ENCODE peak calls at places on chromosomes 16 and 17, in nine cellular contexts. One of them, this sample, is unnamed.

GRCh38 chr16:89723279-89724250 is 2.2 kb downstream of the ZNF276 start:
- ATAC-seq in heart left ventricle: no peak
- ATAC-seq in mucosa of descending colon: no peak
- ATAC-seq in Panc1: no peak
- ATAC-seq in naive thymus-derived CD4-positive, alpha-beta T cell: peak; percentile 64
- ATAC-seq in left lung: no peak
- ATAC-seq in IMR-90: no peak
- ATAC-seq in HCT116: no peak
- ATAC-seq in lung: no peak
- ATAC-seq in this sample: no peak

GRCh38 chr17:35082073-35082657 is 18.7 kb upstream of the RFFL start:
- ATAC-seq in mucosa of descending colon: no peak
- ATAC-seq in HCT116: peak; percentile 31
- ATAC-seq in Panc1: peak; percentile 7
- ATAC-seq in naive thymus-derived CD4-positive, alpha-beta T cell: peak; percentile 32
- ATAC-seq in left lung: peak; percentile 33
- ATAC-seq in IMR-90: peak; percentile 70
- ATAC-seq in lung: no peak
- ATAC-seq in heart left ventricle: no peak
- ATAC-seq in this sample: no peak

GRCh38 chr17:40922239-40922638 is 15.2 kb downstream of the KRT23 start:
- ATAC-seq in HCT116: peak; percentile 96
- ATAC-seq in mucosa of descending colon: peak; percentile 72
- ATAC-seq in IMR-90: peak; percentile 96
- ATAC-seq in naive thymus-derived CD4-positive, alpha-beta T cell: peak; percentile 69
- ATAC-seq in left lung: peak; percentile 98
- ATAC-seq in lung: peak; percentile 69
- ATAC-seq in heart left ventricle: peak; percentile 64
- ATAC-seq in Panc1: peak; percentile 80
- ATAC-seq in this sample: peak; percentile 79

GRCh38 chr16:85515830-85516397 is 97.2 kb upstream of the GSE1 start:
- ATAC-seq in Panc1: no peak
- ATAC-seq in heart left ventricle: no peak
- ATAC-seq in lung: no peak
- ATAC-seq in mucosa of descending colon: no peak
- ATAC-seq in HCT116: no peak
- ATAC-seq in IMR-90: no peak
- ATAC-seq in left lung: peak; percentile 62
- ATAC-seq in naive thymus-derived CD4-positive, alpha-beta T cell: no peak
- ATAC-seq in this sample: no peak

GRCh38 chr17:70868134-70868533 is 698.8 kb downstream of the KCNJ2 start:
- ATAC-seq in mucosa of descending colon: peak; percentile 76
- ATAC-seq in left lung: no peak
- ATAC-seq in heart left ventricle: no peak
- ATAC-seq in naive thymus-derived CD4-positive, alpha-beta T cell: no peak
- ATAC-seq in Panc1: no peak
- ATAC-seq in lung: no peak
- ATAC-seq in HCT116: no peak
- ATAC-seq in IMR-90: no peak
- ATAC-seq in this sample: no peak

GRCh38 chr17:18064053-18064452 is 23.7 kb upstream of the DRG2 start:
- ATAC-seq in heart left ventricle: peak; percentile 47
- ATAC-seq in left lung: no peak
- ATAC-seq in lung: no peak
- ATAC-seq in mucosa of descending colon: no peak
- ATAC-seq in naive thymus-derived CD4-positive, alpha-beta T cell: no peak
- ATAC-seq in Panc1: no peak
- ATAC-seq in HCT116: no peak
- ATAC-seq in IMR-90: no peak
- ATAC-seq in this sample: no peak

GRCh38 chr17:64441772-64442549 is 7.0 kb upstream of the MILR1 start:
- ATAC-seq in Panc1: peak; percentile 65
- ATAC-seq in HCT116: no peak
- ATAC-seq in lung: peak; percentile 47
- ATAC-seq in heart left ventricle: peak; percentile 84
- ATAC-seq in left lung: peak; percentile 83
- ATAC-seq in naive thymus-derived CD4-positive, alpha-beta T cell: peak; percentile 87
- ATAC-seq in mucosa of descending colon: peak; percentile 68
- ATAC-seq in IMR-90: peak; percentile 54
- ATAC-seq in this sample: peak; percentile 70

GRCh38 chr16:89444151-89444723 is 46.1 kb downstream of the ANKRD11 start:
- ATAC-seq in Panc1: no peak
- ATAC-seq in heart left ventricle: no peak
- ATAC-seq in left lung: no peak
- ATAC-seq in naive thymus-derived CD4-positive, alpha-beta T cell: no peak
- ATAC-seq in mucosa of descending colon: no peak
- ATAC-seq in lung: no peak
- ATAC-seq in IMR-90: no peak
- ATAC-seq in HCT116: no peak
- ATAC-seq in this sample: no peak

GRCh38 chr16:86597880-86598606 is 19.7 kb downstream of the FOXL1 start:
- ATAC-seq in lung: no peak
- ATAC-seq in left lung: no peak
- ATAC-seq in IMR-90: peak; percentile 43
- ATAC-seq in naive thymus-derived CD4-positive, alpha-beta T cell: no peak
- ATAC-seq in HCT116: peak; percentile 84
- ATAC-seq in heart left ventricle: no peak
- ATAC-seq in mucosa of descending colon: no peak
- ATAC-seq in Panc1: no peak
- ATAC-seq in this sample: no peak

GRCh38 chr17:81083125-81083765 is 48.3 kb downstream of the BAIAP2 start:
- ATAC-seq in left lung: peak; percentile 75
- ATAC-seq in mucosa of descending colon: no peak
- ATAC-seq in IMR-90: no peak
- ATAC-seq in lung: peak; percentile 54
- ATAC-seq in HCT116: no peak
- ATAC-seq in naive thymus-derived CD4-positive, alpha-beta T cell: no peak
- ATAC-seq in heart left ventricle: peak; percentile 32
- ATAC-seq in Panc1: no peak
- ATAC-seq in this sample: peak; percentile 37

GRCh38 chr16:11094075-11094593 is 149.8 kb downstream of the CLEC16A start:
- ATAC-seq in lung: peak; percentile 22
- ATAC-seq in naive thymus-derived CD4-positive, alpha-beta T cell: peak; percentile 53
- ATAC-seq in Panc1: peak; percentile 38
- ATAC-seq in IMR-90: peak; percentile 41
- ATAC-seq in heart left ventricle: no peak
- ATAC-seq in left lung: peak; percentile 78
- ATAC-seq in HCT116: peak; percentile 82
- ATAC-seq in mucosa of descending colon: peak; percentile 28
- ATAC-seq in this sample: no peak

GRCh38 chr17:78144146-78144719 is 2.0 kb upstream of the C17orf99 start:
- ATAC-seq in mucosa of descending colon: peak; percentile 26
- ATAC-seq in lung: no peak
- ATAC-seq in naive thymus-derived CD4-positive, alpha-beta T cell: no peak
- ATAC-seq in Panc1: peak; percentile 12
- ATAC-seq in HCT116: no peak
- ATAC-seq in IMR-90: peak; percentile 85
- ATAC-seq in heart left ventricle: peak; percentile 71
- ATAC-seq in left lung: peak; percentile 32
- ATAC-seq in this sample: peak; percentile 73

GRCh38 chr17:20914658-20915057 is 128.2 kb downstream of the USP22 start:
- ATAC-seq in Panc1: no peak
- ATAC-seq in naive thymus-derived CD4-positive, alpha-beta T cell: no peak
- ATAC-seq in IMR-90: no peak
- ATAC-seq in mucosa of descending colon: no peak
- ATAC-seq in lung: no peak
- ATAC-seq in heart left ventricle: no peak
- ATAC-seq in left lung: no peak
- ATAC-seq in HCT116: no peak
- ATAC-seq in this sample: no peak

GRCh38 chr17:49795372-49795771 is 6.9 kb downstream of the KAT7 start:
- ATAC-seq in heart left ventricle: no peak
- ATAC-seq in lung: no peak
- ATAC-seq in HCT116: no peak
- ATAC-seq in IMR-90: no peak
- ATAC-seq in Panc1: no peak
- ATAC-seq in naive thymus-derived CD4-positive, alpha-beta T cell: no peak
- ATAC-seq in mucosa of descending colon: no peak
- ATAC-seq in left lung: no peak
- ATAC-seq in this sample: no peak

DNA sequence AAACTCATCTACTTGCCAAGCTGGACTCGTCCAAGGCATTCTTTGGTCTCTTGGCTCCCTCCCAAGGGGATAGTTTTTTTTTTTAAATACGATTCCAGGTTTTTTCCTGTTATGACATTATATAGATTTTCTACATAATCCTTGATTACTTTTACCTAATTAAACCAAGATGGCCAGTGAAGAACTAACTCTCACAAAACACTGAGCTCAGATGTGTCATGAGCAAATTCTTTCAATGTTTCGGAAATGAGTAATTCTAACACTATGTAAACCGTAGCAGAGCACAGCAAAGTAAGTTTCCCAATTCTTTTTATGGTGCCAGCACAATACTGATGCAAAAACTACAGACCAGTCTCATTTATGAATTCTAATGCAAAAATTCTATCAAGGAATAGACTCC is 1.8 kb downstream of the ZNF23 start:
- ATAC-seq in naive thymus-derived CD4-positive, alpha-beta T cell: no peak
- ATAC-seq in mucosa of descending colon: no peak
- ATAC-seq in Panc1: no peak
- ATAC-seq in lung: no peak
- ATAC-seq in HCT116: no peak
- ATAC-seq in IMR-90: peak; percentile 58
- ATAC-seq in left lung: no peak
- ATAC-seq in heart left ventricle: no peak
- ATAC-seq in this sample: peak; percentile 44
- H3K4me3 ChIP-seq in naive thymus-derived CD4-positive, alpha-beta T cell: no peak overlapping the region
- H3K4me3 ChIP-seq in mucosa of descending colon: no peak overlapping the region
- H3K4me3 ChIP-seq in Panc1: no peak overlapping the region
- H3K4me3 ChIP-seq in lung: no peak overlapping the region
- H3K4me3 ChIP-seq in HCT116: no peak overlapping the region
- H3K4me3 ChIP-seq in IMR-90: peak overlapping the region; percentile 11
- H3K4me3 ChIP-seq in left lung: no peak overlapping the region
- H3K4me3 ChIP-seq in heart left ventricle: no peak overlapping the region
- H3K4me3 ChIP-seq in this sample: no peak overlapping the region

DNA sequence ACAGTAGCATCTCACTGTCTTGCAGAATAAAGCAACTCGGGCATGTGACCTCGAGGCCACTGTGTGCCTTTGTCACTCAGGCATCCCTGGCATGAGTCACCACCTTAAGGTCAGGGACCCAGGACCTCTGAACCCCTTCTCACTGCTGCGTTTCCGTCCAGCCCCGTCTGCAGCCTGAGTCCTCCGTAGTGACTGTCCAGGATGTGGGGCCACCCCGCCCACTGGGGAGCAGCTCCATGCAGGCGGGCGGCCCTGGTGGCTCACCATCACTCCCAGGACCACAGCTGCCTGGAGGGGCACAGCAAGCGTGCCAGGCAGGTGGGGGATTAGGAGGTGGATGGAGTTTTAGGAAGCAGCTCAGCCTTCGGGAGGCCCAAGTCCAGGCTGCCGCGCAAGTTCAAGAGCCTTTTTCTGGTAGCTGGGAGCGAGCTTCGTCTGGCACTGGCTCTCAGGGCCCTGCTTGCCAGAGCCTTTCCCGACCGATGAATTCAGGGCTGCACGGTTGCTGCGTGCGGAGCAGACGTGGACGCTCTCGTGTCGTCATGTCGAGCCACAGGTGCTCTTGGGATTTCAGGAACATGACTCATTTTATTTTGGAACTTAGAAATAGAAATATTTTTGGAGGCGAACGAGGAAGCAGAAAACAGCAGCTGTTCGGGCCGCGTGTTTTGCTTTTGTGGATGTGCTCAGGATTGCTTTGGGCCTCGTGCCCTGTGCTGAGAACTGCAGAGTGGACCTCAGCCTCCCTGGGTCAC is 16.9 kb downstream of the KCTD5 start:
- ATAC-seq in mucosa of descending colon: no peak
- ATAC-seq in IMR-90: no peak
- ATAC-seq in Panc1: no peak
- ATAC-seq in heart left ventricle: peak; percentile 17
- ATAC-seq in left lung: no peak
- ATAC-seq in HCT116: no peak
- ATAC-seq in lung: no peak
- ATAC-seq in naive thymus-derived CD4-positive, alpha-beta T cell: no peak
- ATAC-seq in this sample: no peak
- H3K4me1 ChIP-seq in mucosa of descending colon: no peaks in the 10 kb centered on the region
- H3K4me1 ChIP-seq in IMR-90: no peaks in the 10 kb centered on the region
- H3K4me1 ChIP-seq in Panc1: no peaks in the 10 kb centered on the region
- H3K4me1 ChIP-seq in heart left ventricle: peaks cover 11% of the 10 kb centered on the region
- H3K4me1 ChIP-seq in left lung: no peaks in the 10 kb centered on the region
- H3K4me1 ChIP-seq in HCT116: no peaks in the 10 kb centered on the region
- H3K4me1 ChIP-seq in lung: no peaks in the 10 kb centered on the region
- H3K4me1 ChIP-seq in naive thymus-derived CD4-positive, alpha-beta T cell: no peaks in the 10 kb centered on the region
- H3K4me1 ChIP-seq in this sample: no peaks in the 10 kb centered on the region

DNA sequence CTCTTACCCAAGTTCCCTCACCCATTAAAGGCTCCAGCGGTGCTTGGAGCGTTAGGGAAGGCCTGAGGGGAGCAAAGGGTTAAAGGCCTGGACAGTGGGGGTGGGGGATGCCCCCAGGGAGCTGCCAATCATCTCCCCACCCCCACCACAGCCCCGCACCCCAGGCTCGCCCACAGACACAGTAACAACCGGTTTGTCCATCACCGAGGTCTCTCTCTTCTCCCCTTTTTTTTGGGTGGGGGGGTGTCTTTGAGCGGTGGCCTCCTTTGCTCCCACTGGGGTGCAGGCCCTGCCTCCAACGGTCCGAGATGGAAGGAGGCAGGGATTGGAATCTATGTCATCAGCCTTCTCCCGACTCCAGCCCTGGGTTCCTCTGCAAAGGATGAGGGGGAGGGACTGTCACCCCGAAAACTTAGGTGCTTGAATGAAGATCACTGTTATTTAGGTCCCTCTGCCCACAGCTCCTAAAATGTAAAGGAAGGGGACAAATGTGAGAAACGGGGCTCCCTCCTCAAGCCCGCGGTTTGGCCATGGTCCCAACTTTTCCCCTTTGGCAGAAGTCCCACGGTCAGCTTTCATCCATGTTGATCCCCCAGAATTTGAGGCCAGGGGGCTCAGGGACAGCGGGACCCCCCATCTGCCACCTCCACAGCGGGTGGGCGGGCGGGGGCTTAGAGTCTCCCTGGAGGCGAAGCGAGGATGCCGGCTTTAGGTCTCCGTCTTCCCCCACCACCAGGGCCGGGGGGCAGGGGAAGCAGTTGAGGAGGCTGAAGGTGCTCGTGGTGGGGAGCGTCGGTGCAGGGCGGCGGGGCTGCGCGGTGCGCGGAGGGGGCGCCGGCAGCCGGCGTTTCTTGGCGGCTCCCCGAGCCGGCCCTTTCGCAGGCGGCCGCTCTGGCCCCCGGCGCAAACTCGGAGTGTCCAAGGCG is 1.7 kb downstream of the EPOP start:
- ATAC-seq in left lung: no peak
- ATAC-seq in naive thymus-derived CD4-positive, alpha-beta T cell: no peak
- ATAC-seq in Panc1: peak; percentile 7
- ATAC-seq in IMR-90: no peak
- ATAC-seq in HCT116: no peak
- ATAC-seq in lung: no peak
- ATAC-seq in mucosa of descending colon: no peak
- ATAC-seq in heart left ventricle: no peak
- ATAC-seq in this sample: no peak
- H3K4me3 ChIP-seq in left lung: no peak overlapping the region
- H3K4me3 ChIP-seq in naive thymus-derived CD4-positive, alpha-beta T cell: no peak overlapping the region
- H3K4me3 ChIP-seq in Panc1: peak overlapping the region; percentile 59
- H3K4me3 ChIP-seq in IMR-90: no peak overlapping the region
- H3K4me3 ChIP-seq in HCT116: peak overlapping the region; percentile 75
- H3K4me3 ChIP-seq in lung: no peak overlapping the region
- H3K4me3 ChIP-seq in mucosa of descending colon: no peak overlapping the region
- H3K4me3 ChIP-seq in heart left ventricle: peak overlapping the region; percentile 79
- H3K4me3 ChIP-seq in this sample: no peak overlapping the region

DNA sequence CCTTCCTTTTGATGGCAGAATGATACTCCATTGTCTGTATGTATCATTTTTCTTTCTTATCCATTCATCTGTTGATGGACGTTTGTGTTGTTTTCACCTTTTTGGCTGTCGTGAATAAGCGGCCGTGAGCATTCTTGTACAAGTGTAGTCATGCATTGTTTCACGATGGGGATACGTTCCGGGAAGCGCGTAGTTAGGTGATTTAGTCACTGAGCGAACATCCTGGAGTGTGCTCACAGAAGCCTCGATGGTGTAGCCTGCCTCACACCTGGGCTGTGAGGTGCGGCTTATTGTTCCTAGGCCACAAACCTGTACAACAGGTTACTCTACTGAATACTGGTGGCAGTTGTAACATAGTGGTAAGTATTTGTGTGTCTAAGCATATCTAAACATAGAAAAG is 136.5 kb downstream of the CMIP start:
- ATAC-seq in heart left ventricle: no peak
- ATAC-seq in IMR-90: no peak
- ATAC-seq in mucosa of descending colon: peak; percentile 92
- ATAC-seq in naive thymus-derived CD4-positive, alpha-beta T cell: no peak
- ATAC-seq in HCT116: peak; percentile 23
- ATAC-seq in lung: peak; percentile 15
- ATAC-seq in left lung: peak; percentile 58
- ATAC-seq in Panc1: peak; percentile 62
- ATAC-seq in this sample: no peak
- H3K4me1 ChIP-seq in heart left ventricle: peaks cover 10% of the 10 kb centered on the region
- H3K4me1 ChIP-seq in IMR-90: peaks cover 13% of the 10 kb centered on the region
- H3K4me1 ChIP-seq in mucosa of descending colon: peaks cover 40% of the 10 kb centered on the region
- H3K4me1 ChIP-seq in naive thymus-derived CD4-positive, alpha-beta T cell: no peaks in the 10 kb centered on the region
- H3K4me1 ChIP-seq in HCT116: peaks cover 71% of the 10 kb centered on the region
- H3K4me1 ChIP-seq in lung: peaks cover 24% of the 10 kb centered on the region
- H3K4me1 ChIP-seq in left lung: peaks cover 37% of the 10 kb centered on the region
- H3K4me1 ChIP-seq in Panc1: peaks cover 55% of the 10 kb centered on the region
- H3K4me1 ChIP-seq in this sample: peaks cover 12% of the 10 kb centered on the region